ENCODE peak calls at places on chromosomes 13 and 19, in seven cellular contexts. J, N, L, Y, K, Q and I are unnamed samples.

GRCh38 chr19:18346091-18346490 is 5.7 kb downstream of the PGPEP1 start:
- DNase-seq in J (no peak), N (no peak), L (no peak), Y (no peak), K (no peak), Q (no peak), I (no peak)

GRCh38 chr13:45713106-45713690 is 11.1 kb downstream of the CBY2 start:
- DNase-seq in J (no peak), N (no peak), L (no peak), Y (no peak), K (no peak), Q (no peak), I (no peak)

GRCh38 chr19:40521276-40521675 is 54.5 kb downstream of the SPTBN4 start:
- DNase-seq in J (no peak), N (no peak), L (no peak), Y (peak), K (no peak), Q (no peak), I (no peak)

GRCh38 chr13:79194272-79194671 is 211.8 kb downstream of the RBM26 start:
- DNase-seq in J (no peak), N (peak), L (peak), Y (no peak), K (peak), Q (no peak), I (no peak)

GRCh38 chr19:3463039-3463958 is 17.0 kb downstream of the SMIM24 start:
- DNase-seq in J (no peak), N (no peak), L (no peak), Y (no peak), K (no peak), Q (no peak), I (no peak)

GRCh38 chr13:101049166-101049850 is 367.0 kb downstream of the NALCN start:
- DNase-seq in J (no peak), N (no peak), L (no peak), Y (no peak), K (no peak), Q (no peak), I (peak)

GRCh38 chr13:39777527-39778061 is 122.1 kb downstream of the COG6 start:
- DNase-seq in J (peak), N (peak), L (peak), Y (peak), K (no peak), Q (peak), I (peak)

GRCh38 chr19:41265376-41266153 is 1.4 kb downstream of the HNRNPUL1 start:
- DNase-seq in J (peak), N (peak), L (no peak), Y (peak), K (no peak), Q (peak), I (peak)

GRCh38 chr19:36547001-36547732 is 19.1 kb upstream of the ZNF260 start:
- DNase-seq in J (no peak), N (no peak), L (no peak), Y (no peak), K (no peak), Q (no peak), I (peak)

GRCh38 chr19:9865732-9866627 is 30.9 kb downstream of the PIN1 start:
- DNase-seq in J (no peak), N (no peak), L (no peak), Y (no peak), K (no peak), Q (no peak), I (no peak)

GRCh38 chr13:42762917-42763316 is 18.5 kb upstream of the FAM216B start:
- DNase-seq in J (no peak), N (no peak), L (no peak), Y (peak), K (no peak), Q (no peak), I (peak)

GRCh38 chr19:43960411-43960810 is 9.4 kb downstream of the ZNF221 start:
- DNase-seq in J (no peak), N (no peak), L (no peak), Y (no peak), K (no peak), Q (no peak), I (no peak)

GRCh38 chr19:55345101-55345817 is 5.6 kb downstream of the KMT5C start:
- DNase-seq in J (no peak), N (no peak), L (no peak), Y (no peak), K (no peak), Q (no peak), I (no peak)

GRCh38 chr13:110989331-110989730 is 74.5 kb upstream of the ANKRD10 start:
- DNase-seq in J (no peak), N (no peak), L (no peak), Y (peak), K (no peak), Q (no peak), I (no peak)

GRCh38 chr19:38389101-38389925 is 816 bp downstream of the SPRED3 start:
- DNase-seq in J (no peak), N (no peak), L (no peak), Y (peak), K (no peak), Q (peak), I (peak)

GRCh38 chr19:4970558-4971423 is 1.9 kb downstream of the KDM4B start:
- DNase-seq in J (no peak), N (no peak), L (no peak), Y (peak), K (no peak), Q (no peak), I (peak)

GRCh38 chr19:31715249-31715944 is 366.2 kb upstream of the TSHZ3 start:
- DNase-seq in J (no peak), N (no peak), L (no peak), Y (no peak), K (no peak), Q (no peak), I (peak)

GRCh38 chr13:30572859-30573275 is 44.9 kb upstream of the USPL1 start:
- DNase-seq in J (no peak), N (no peak), L (no peak), Y (peak), K (no peak), Q (peak), I (peak)

GRCh38 chr19:14544977-14545715 is 15.8 kb downstream of the TECR start:
- DNase-seq in J (no peak), N (no peak), L (no peak), Y (no peak), K (no peak), Q (no peak), I (peak)

GRCh38 chr13:18948664-18949488 is 232.7 kb downstream of the TUBA3C start:
- DNase-seq in J (no peak), N (no peak), L (no peak), Y (no peak), K (no peak), Q (no peak), I (no peak)

GRCh38 chr13:98270819-98271218 is 93.8 kb upstream of the RNF113B start:
- DNase-seq in J (no peak), N (no peak), L (no peak), Y (no peak), K (no peak), Q (no peak), I (no peak)

GRCh38 chr19:8206147-8207087 is 2.8 kb upstream of the CERS4 start:
- DNase-seq in J (peak), N (no peak), L (no peak), Y (no peak), K (no peak), Q (no peak), I (no peak)

GRCh38 chr19:15551183-15552004 is 43.1 kb downstream of the CYP4F22 start:
- DNase-seq in J (peak), N (peak), L (peak), Y (no peak), K (peak), Q (peak), I (no peak)

GRCh38 chr19:533485-534058 is 2.0 kb downstream of the CDC34 start:
- DNase-seq in J (no peak), N (no peak), L (no peak), Y (peak), K (no peak), Q (no peak), I (peak)

GRCh38 chr13:95676100-95676774 is 702 bp upstream of the DNAJC3 start:
- DNase-seq in J (peak), N (no peak), L (no peak), Y (peak), K (no peak), Q (peak), I (no peak)

GRCh38 chr13:93674337-93674755 is 447.7 kb downstream of the GPC6 start:
- DNase-seq in J (no peak), N (no peak), L (no peak), Y (peak), K (no peak), Q (no peak), I (no peak)

GRCh38 chr19:46303702-46304397 is 7.0 kb downstream of the HIF3A start:
- DNase-seq in J (peak), N (no peak), L (no peak), Y (peak), K (no peak), Q (no peak), I (peak)